ENCODE peak calls at places on chromosomes 5 and 9, in five cellular contexts. R is A549, H is HepG2, I is K562, B is GM12878. P is an unnamed sample.

GRCh38 chr9:6243746-6244145 is 28.1 kb downstream of the IL33 start:
- DNase-seq in R (no peak), H (no peak), I (no peak), B (peak; percentile 48), P (no peak)

GRCh38 chr9:37119360-37119759 is 1.0 kb upstream of the ZCCHC7 start:
- DNase-seq in R (no peak), H (no peak), I (peak; percentile 27), B (no peak), P (no peak)

GRCh38 chr5:107542428-107542827 is 128.3 kb downstream of the EFNA5 start:
- DNase-seq in R (peak; percentile 86), H (peak; percentile 61), I (no peak), B (peak; percentile 52), P (no peak)

GRCh38 chr5:135482383-135482933 is 30.3 kb upstream of the TIFAB start:
- DNase-seq in R (no peak), H (peak; percentile 94), I (peak; percentile 62), B (no peak), P (peak; percentile 75)

GRCh38 chr5:2153350-2153749 is 270.6 kb upstream of the IRX4 start:
- DNase-seq in R (no peak), H (no peak), I (no peak), B (no peak), P (no peak)

GRCh38 chr5:149325894-149326293 is 19.4 kb upstream of the GRPEL2 start:
- DNase-seq in R (no peak), H (no peak), I (no peak), B (no peak), P (no peak)

GRCh38 chr5:97131139-97131710 is 11.2 kb downstream of the LIX1 start:
- DNase-seq in R (no peak), H (no peak), I (no peak), B (no peak), P (no peak)

GRCh38 chr5:154042751-154043150 is 4.0 kb downstream of the MFAP3 start:
- DNase-seq in R (no peak), H (no peak), I (no peak), B (no peak), P (no peak)

GRCh38 chr5:65512170-65512937 is 30.6 kb upstream of the ADAMTS6 start:
- DNase-seq in R (no peak), H (no peak), I (no peak), B (no peak), P (no peak)

GRCh38 chr5:73747696-73748380 is 121.8 kb downstream of the ARHGEF28 start:
- DNase-seq in R (no peak), H (no peak), I (no peak), B (no peak), P (no peak)

GRCh38 chr5:124655943-124656459 is 90.4 kb downstream of the ZNF608 start:
- DNase-seq in R (peak; percentile 62), H (peak; percentile 97), I (peak; percentile 90), B (no peak), P (peak; percentile 18)

GRCh38 chr5:100840364-100840763 is 62.7 kb downstream of the ST8SIA4 start:
- DNase-seq in R (no peak), H (no peak), I (peak; percentile 2), B (peak; percentile 81), P (peak; percentile 77)

GRCh38 chr9:70577671-70578070 is 163.2 kb upstream of the KLF9 start:
- DNase-seq in R (no peak), H (no peak), I (no peak), B (no peak), P (no peak)

GRCh38 chr9:87086111-87086510 is 138.8 kb upstream of the GAS1 start:
- DNase-seq in R (no peak), H (no peak), I (no peak), B (no peak), P (no peak)

GRCh38 chr5:7837401-7837800 is 13.5 kb downstream of the CFAP90 start:
- DNase-seq in R (no peak), H (no peak), I (no peak), B (no peak), P (no peak)

GRCh38 chr5:1311443-1312055 is 16.7 kb upstream of the TERT start:
- DNase-seq in R (no peak), H (no peak), I (no peak), B (no peak), P (no peak)

GRCh38 chr5:153831976-153832375 is 206.7 kb downstream of the FAM114A2 start:
- DNase-seq in R (peak; percentile 31), H (peak; percentile 5), I (peak; percentile 74), B (peak; percentile 11), P (peak; percentile 52)

GRCh38 chr5:172533399-172534228 is 79.3 kb upstream of the SH3PXD2B start:
- DNase-seq in R (no peak), H (no peak), I (no peak), B (no peak), P (no peak)

GRCh38 chr5:82820958-82821880 is 256.0 kb downstream of the TMEM167A start:
- DNase-seq in R (no peak), H (no peak), I (no peak), B (no peak), P (no peak)

GRCh38 chr5:107589520-107590193 is 81.1 kb downstream of the EFNA5 start:
- DNase-seq in R (no peak), H (no peak), I (no peak), B (no peak), P (no peak)

GRCh38 chr5:54795284-54795683 is 190.1 kb downstream of the ESM1 start:
- DNase-seq in R (no peak), H (no peak), I (no peak), B (no peak), P (no peak)

GRCh38 chr5:147072591-147072990 is 162.2 kb upstream of the STK32A start:
- DNase-seq in R (no peak), H (no peak), I (no peak), B (no peak), P (no peak)

GRCh38 chr9:137073992-137074399 is 3.3 kb upstream of the UAP1L1 start:
- DNase-seq in R (no peak), H (peak; percentile 58), I (no peak), B (no peak), P (no peak)

GRCh38 chr5:36820900-36821299 is 55.7 kb upstream of the NIPBL start:
- DNase-seq in R (no peak), H (no peak), I (peak; percentile 78), B (no peak), P (peak; percentile 34)

GRCh38 chr5:78534148-78535009 is 114.2 kb downstream of the LHFPL2 start:
- DNase-seq in R (no peak), H (no peak), I (no peak), B (no peak), P (peak; percentile 53)

DNA sequence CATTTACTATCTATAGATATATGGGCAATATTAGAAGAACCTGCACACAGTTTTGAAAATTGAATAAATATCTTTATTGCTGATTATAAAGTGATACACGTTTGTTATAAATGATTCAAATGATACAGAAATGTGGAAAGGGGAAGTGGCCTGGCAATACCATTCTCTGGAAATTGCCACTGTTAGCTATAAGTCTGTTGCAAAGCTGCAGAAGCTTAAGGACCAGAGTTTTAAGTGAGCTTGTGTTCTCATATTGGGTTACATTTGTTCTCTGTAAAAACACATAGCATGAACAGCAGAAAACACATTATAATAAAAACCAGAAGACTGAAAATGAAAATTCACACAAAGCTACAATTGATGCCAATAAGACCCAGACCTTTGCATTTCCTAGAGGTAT is 59.6 kb downstream of the RASGRF2 start:
- DNase-seq in R (no peak), H (no peak), I (no peak), B (no peak), P (no peak)
- TF ChIP-seq MYC in R (no peak), H (no peak), I (no peak), B (no peak), P (no peak)

DNA sequence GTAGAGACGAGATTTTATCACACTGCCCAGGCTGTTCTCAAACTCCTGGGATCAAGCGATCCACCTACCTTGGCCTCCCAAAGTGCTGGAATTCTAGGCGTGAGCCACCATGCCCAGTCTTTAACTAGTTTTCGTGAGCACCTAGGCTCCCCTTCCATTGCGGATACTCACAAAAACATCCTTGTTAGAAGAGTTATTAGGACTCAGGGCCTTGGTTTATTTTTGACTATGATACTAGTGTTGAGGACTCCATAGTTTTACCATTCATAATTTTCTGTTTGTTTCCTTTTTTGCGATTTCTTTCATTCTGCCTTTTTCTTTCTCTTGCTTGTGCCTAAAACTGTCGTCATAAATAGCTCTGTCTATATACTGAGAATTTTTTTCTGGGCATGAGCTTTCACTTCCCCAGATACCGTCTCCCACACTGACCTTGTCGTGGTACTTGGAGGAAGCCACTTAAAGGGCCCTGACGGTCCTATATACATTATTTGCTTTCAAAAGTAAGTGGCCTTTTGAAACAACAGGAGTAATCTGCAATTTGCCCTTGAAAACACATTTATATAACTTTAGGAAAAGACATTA is 5.2 kb downstream of the F2R start:
- DNase-seq in R (no peak), H (no peak), I (no peak), B (no peak), P (peak; percentile 33)
- TF ChIP-seq MYC in R (no peak), H (no peak), I (no peak), B (no peak), P (no peak)

GRCh38 chr5:84361572-84361971 is 23.1 kb downstream of the EDIL3 start:
- DNase-seq in R (no peak), H (no peak), I (no peak), B (no peak), P (no peak)
- TF ChIP-seq MYC in R (no peak), H (no peak), I (no peak), B (no peak), P (no peak)

DNA sequence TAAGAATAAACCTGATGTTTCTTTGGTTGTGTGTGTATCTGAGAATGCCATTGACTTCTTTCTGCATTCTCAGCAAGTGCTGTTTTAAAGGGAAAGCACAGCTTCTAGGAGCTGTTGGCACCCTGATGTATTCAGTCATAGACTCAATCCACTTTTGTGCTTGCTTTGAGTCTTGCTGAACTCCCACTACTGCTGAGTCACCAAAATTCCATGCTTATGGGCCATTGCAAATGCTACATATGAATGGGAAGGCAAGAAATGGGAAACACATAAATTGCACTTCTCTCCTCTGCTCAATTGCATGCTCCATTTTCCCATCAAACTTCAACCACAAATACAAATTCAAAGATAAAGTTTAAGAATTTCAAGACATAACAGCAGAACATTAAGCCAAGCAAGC is 9.8 kb upstream of the FTMT start:
- DNase-seq in R (no peak), H (no peak), I (no peak), B (no peak), P (no peak)
- TF ChIP-seq MYC in R (no peak), H (no peak), I (no peak), B (no peak), P (no peak)

DNA sequence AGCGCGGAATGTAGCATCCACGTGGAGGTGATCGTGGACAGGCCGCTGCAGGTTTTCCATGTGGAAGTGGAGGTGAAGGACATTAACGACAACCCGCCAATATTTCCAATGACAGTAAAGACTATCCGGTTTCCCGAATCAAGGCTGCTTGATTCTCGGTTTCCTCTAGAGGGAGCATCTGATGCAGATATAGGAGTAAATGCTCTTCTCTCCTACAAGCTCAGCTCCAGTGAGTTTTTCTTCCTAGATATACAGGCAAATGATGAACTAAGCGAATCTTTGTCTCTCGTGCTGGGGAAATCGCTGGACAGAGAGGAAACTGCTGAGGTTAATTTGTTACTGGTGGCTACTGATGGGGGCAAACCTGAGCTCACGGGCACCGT is 598 bp downstream of the PCDHA2 start:
- DNase-seq in R (peak; percentile 51), H (no peak), I (peak; percentile 9), B (no peak), P (no peak)
- TF ChIP-seq MYC in R (no peak), H (no peak), I (no peak), B (no peak), P (no peak)

P was measured in NB4.